ENCODE peak calls at places on chromosomes 11 and 22, in nine cellular contexts. One of them, this sample, is unnamed.

GRCh38 chr11:25928076-25928475 is 403.9 kb upstream of the ANO3 start:
- DNase-seq in neural progenitor cell: no peak
- DNase-seq in astrocyte of the spinal cord: no peak
- DNase-seq in GM12865: no peak
- DNase-seq in Calu3: no peak
- DNase-seq in BJ: no peak
- DNase-seq in colonic mucosa: no peak
- DNase-seq in thoracic aorta: no peak
- DNase-seq in cardiac muscle cell: no peak
- DNase-seq in this sample: no peak

GRCh38 chr11:62104816-62105610 is 18.8 kb upstream of the INCENP start:
- DNase-seq in neural progenitor cell: no peak
- DNase-seq in astrocyte of the spinal cord: peak
- DNase-seq in GM12865: no peak
- DNase-seq in Calu3: no peak
- DNase-seq in BJ: peak
- DNase-seq in colonic mucosa: no peak
- DNase-seq in thoracic aorta: no peak
- DNase-seq in cardiac muscle cell: no peak
- DNase-seq in this sample: no peak

GRCh38 chr11:132296946-132297610 is 926.7 kb downstream of the NTM start:
- DNase-seq in neural progenitor cell: no peak
- DNase-seq in astrocyte of the spinal cord: no peak
- DNase-seq in GM12865: no peak
- DNase-seq in Calu3: no peak
- DNase-seq in BJ: no peak
- DNase-seq in colonic mucosa: no peak
- DNase-seq in thoracic aorta: no peak
- DNase-seq in cardiac muscle cell: no peak
- DNase-seq in this sample: no peak

GRCh38 chr22:29517215-29517908 is 36.2 kb downstream of the THOC5 start:
- DNase-seq in neural progenitor cell: no peak
- DNase-seq in astrocyte of the spinal cord: no peak
- DNase-seq in GM12865: no peak
- DNase-seq in Calu3: no peak
- DNase-seq in BJ: no peak
- DNase-seq in colonic mucosa: no peak
- DNase-seq in thoracic aorta: no peak
- DNase-seq in cardiac muscle cell: no peak
- DNase-seq in this sample: no peak

GRCh38 chr11:62604460-62605130 is 2.9 kb upstream of the MTA2 start:
- DNase-seq in neural progenitor cell: peak
- DNase-seq in astrocyte of the spinal cord: no peak
- DNase-seq in GM12865: no peak
- DNase-seq in Calu3: no peak
- DNase-seq in BJ: no peak
- DNase-seq in colonic mucosa: no peak
- DNase-seq in thoracic aorta: no peak
- DNase-seq in cardiac muscle cell: peak
- DNase-seq in this sample: no peak

GRCh38 chr11:68314886-68315580 is 2.6 kb downstream of the LRP5 start:
- DNase-seq in neural progenitor cell: no peak
- DNase-seq in astrocyte of the spinal cord: peak
- DNase-seq in GM12865: no peak
- DNase-seq in Calu3: peak
- DNase-seq in BJ: no peak
- DNase-seq in colonic mucosa: peak
- DNase-seq in thoracic aorta: no peak
- DNase-seq in cardiac muscle cell: peak
- DNase-seq in this sample: no peak

GRCh38 chr22:40499187-40499753 is 128.9 kb downstream of the SGSM3 start:
- DNase-seq in neural progenitor cell: no peak
- DNase-seq in astrocyte of the spinal cord: peak
- DNase-seq in GM12865: peak
- DNase-seq in Calu3: peak
- DNase-seq in BJ: peak
- DNase-seq in colonic mucosa: no peak
- DNase-seq in thoracic aorta: no peak
- DNase-seq in cardiac muscle cell: no peak
- DNase-seq in this sample: no peak

GRCh38 chr11:8826901-8827560 is 84.0 kb upstream of the AKIP1 start:
- DNase-seq in neural progenitor cell: no peak
- DNase-seq in astrocyte of the spinal cord: no peak
- DNase-seq in GM12865: no peak
- DNase-seq in Calu3: no peak
- DNase-seq in BJ: no peak
- DNase-seq in colonic mucosa: no peak
- DNase-seq in thoracic aorta: no peak
- DNase-seq in cardiac muscle cell: no peak
- DNase-seq in this sample: no peak

GRCh38 chr11:91947215-91947614 is 277.4 kb upstream of the FAT3 start:
- DNase-seq in neural progenitor cell: no peak
- DNase-seq in astrocyte of the spinal cord: peak
- DNase-seq in GM12865: no peak
- DNase-seq in Calu3: peak
- DNase-seq in BJ: peak
- DNase-seq in colonic mucosa: no peak
- DNase-seq in thoracic aorta: peak
- DNase-seq in cardiac muscle cell: no peak
- DNase-seq in this sample: no peak

GRCh38 chr11:125083312-125084056 is 20.4 kb downstream of the SLC37A2 start:
- DNase-seq in neural progenitor cell: no peak
- DNase-seq in astrocyte of the spinal cord: no peak
- DNase-seq in GM12865: no peak
- DNase-seq in Calu3: no peak
- DNase-seq in BJ: no peak
- DNase-seq in colonic mucosa: no peak
- DNase-seq in thoracic aorta: no peak
- DNase-seq in cardiac muscle cell: no peak
- DNase-seq in this sample: no peak

GRCh38 chr22:49418341-49418894 is 409.3 kb downstream of the BRD1 start:
- DNase-seq in neural progenitor cell: no peak
- DNase-seq in astrocyte of the spinal cord: no peak
- DNase-seq in GM12865: no peak
- DNase-seq in Calu3: no peak
- DNase-seq in BJ: no peak
- DNase-seq in colonic mucosa: no peak
- DNase-seq in thoracic aorta: no peak
- DNase-seq in cardiac muscle cell: no peak
- DNase-seq in this sample: no peak

GRCh38 chr11:48063424-48063978 is 83.1 kb downstream of the PTPRJ start:
- DNase-seq in neural progenitor cell: no peak
- DNase-seq in astrocyte of the spinal cord: peak
- DNase-seq in GM12865: no peak
- DNase-seq in Calu3: peak
- DNase-seq in BJ: peak
- DNase-seq in colonic mucosa: no peak
- DNase-seq in thoracic aorta: no peak
- DNase-seq in cardiac muscle cell: peak
- DNase-seq in this sample: no peak

GRCh38 chr11:129279326-129280026 is 87.4 kb upstream of the ARHGAP32 start:
- DNase-seq in neural progenitor cell: peak
- DNase-seq in astrocyte of the spinal cord: peak
- DNase-seq in GM12865: peak
- DNase-seq in Calu3: peak
- DNase-seq in BJ: no peak
- DNase-seq in colonic mucosa: peak
- DNase-seq in thoracic aorta: peak
- DNase-seq in cardiac muscle cell: peak
- DNase-seq in this sample: peak

GRCh38 chr11:65578667-65579066 is 2.8 kb downstream of the EHBP1L1 start:
- DNase-seq in neural progenitor cell: no peak
- DNase-seq in astrocyte of the spinal cord: no peak
- DNase-seq in GM12865: no peak
- DNase-seq in Calu3: no peak
- DNase-seq in BJ: no peak
- DNase-seq in colonic mucosa: no peak
- DNase-seq in thoracic aorta: no peak
- DNase-seq in cardiac muscle cell: no peak
- DNase-seq in this sample: no peak

GRCh38 chr11:67433536-67434394 is 3.7 kb downstream of the PTPRCAP start:
- DNase-seq in neural progenitor cell: no peak
- DNase-seq in astrocyte of the spinal cord: no peak
- DNase-seq in GM12865: peak
- DNase-seq in Calu3: no peak
- DNase-seq in BJ: no peak
- DNase-seq in colonic mucosa: no peak
- DNase-seq in thoracic aorta: no peak
- DNase-seq in cardiac muscle cell: no peak
- DNase-seq in this sample: no peak

GRCh38 chr11:14386895-14387480 is 28.0 kb upstream of the RRAS2 start:
- DNase-seq in neural progenitor cell: peak
- DNase-seq in astrocyte of the spinal cord: peak
- DNase-seq in GM12865: no peak
- DNase-seq in Calu3: no peak
- DNase-seq in BJ: peak
- DNase-seq in colonic mucosa: no peak
- DNase-seq in thoracic aorta: no peak
- DNase-seq in cardiac muscle cell: peak
- DNase-seq in this sample: peak

DNA sequence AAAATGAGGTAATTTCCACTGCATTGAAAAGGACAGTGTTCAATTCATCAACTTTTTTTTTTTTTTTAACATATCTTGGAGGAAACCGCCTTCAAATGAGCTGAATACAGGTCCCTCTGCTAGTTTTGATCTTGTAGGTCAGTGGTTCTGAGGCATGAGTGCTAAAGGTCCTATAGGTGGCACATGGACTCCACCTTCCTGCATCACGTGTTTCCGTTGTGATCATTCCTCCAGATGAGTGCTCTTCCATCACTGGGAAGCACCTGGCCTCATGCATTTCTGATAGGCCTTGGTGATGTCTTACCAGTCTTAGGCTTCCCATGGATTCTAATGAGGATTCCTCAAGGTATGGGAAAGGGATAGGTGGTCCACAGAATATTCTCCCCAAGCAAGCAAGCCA is 37.8 kb downstream of the FDX1 start:
- DNase-seq in neural progenitor cell: no peak
- DNase-seq in astrocyte of the spinal cord: no peak
- DNase-seq in GM12865: no peak
- DNase-seq in Calu3: no peak
- DNase-seq in BJ: no peak
- DNase-seq in colonic mucosa: no peak
- DNase-seq in thoracic aorta: no peak
- DNase-seq in cardiac muscle cell: no peak
- DNase-seq in this sample: no peak
- TF ChIP-seq CTCF in neural progenitor cell: peak
- TF ChIP-seq CTCF in astrocyte of the spinal cord: no peak
- TF ChIP-seq CTCF in GM12865: no peak
- TF ChIP-seq CTCF in Calu3: no peak
- TF ChIP-seq CTCF in BJ: no peak
- TF ChIP-seq CTCF in colonic mucosa: no peak
- TF ChIP-seq CTCF in thoracic aorta: no peak
- TF ChIP-seq CTCF in cardiac muscle cell: no peak
- TF ChIP-seq CTCF in this sample: no peak

GRCh38 chr11:23021287-23021863 is 161.1 kb upstream of the CCDC179 start:
- DNase-seq in neural progenitor cell: peak
- DNase-seq in astrocyte of the spinal cord: peak
- DNase-seq in GM12865: peak
- DNase-seq in Calu3: peak
- DNase-seq in BJ: no peak
- DNase-seq in colonic mucosa: no peak
- DNase-seq in thoracic aorta: no peak
- DNase-seq in cardiac muscle cell: peak
- DNase-seq in this sample: peak
- TF ChIP-seq CTCF in neural progenitor cell: peak
- TF ChIP-seq CTCF in astrocyte of the spinal cord: peak
- TF ChIP-seq CTCF in GM12865: peak
- TF ChIP-seq CTCF in Calu3: peak
- TF ChIP-seq CTCF in BJ: peak
- TF ChIP-seq CTCF in colonic mucosa: peak
- TF ChIP-seq CTCF in thoracic aorta: no peak
- TF ChIP-seq CTCF in cardiac muscle cell: peak
- TF ChIP-seq CTCF in this sample: peak

GRCh38 chr11:69642549-69642912 is 1.6 kb downstream of the CCND1 start:
- DNase-seq in neural progenitor cell: peak
- DNase-seq in astrocyte of the spinal cord: no peak
- DNase-seq in GM12865: no peak
- DNase-seq in Calu3: no peak
- DNase-seq in BJ: no peak
- DNase-seq in colonic mucosa: peak
- DNase-seq in thoracic aorta: no peak
- DNase-seq in cardiac muscle cell: peak
- DNase-seq in this sample: peak

GRCh38 chr11:69642913-69643632 is 2.1 kb downstream of the CCND1 start:
- DNase-seq in neural progenitor cell: peak
- DNase-seq in astrocyte of the spinal cord: peak
- DNase-seq in GM12865: peak
- DNase-seq in Calu3: peak
- DNase-seq in BJ: no peak
- DNase-seq in colonic mucosa: peak
- DNase-seq in thoracic aorta: no peak
- DNase-seq in cardiac muscle cell: peak
- DNase-seq in this sample: peak

GRCh38 chr11:69644071-69644961 is 3.4 kb downstream of the CCND1 start:
- DNase-seq in neural progenitor cell: no peak
- DNase-seq in astrocyte of the spinal cord: peak
- DNase-seq in GM12865: no peak
- DNase-seq in Calu3: peak
- DNase-seq in BJ: peak
- DNase-seq in colonic mucosa: peak
- DNase-seq in thoracic aorta: no peak
- DNase-seq in cardiac muscle cell: peak
- DNase-seq in this sample: no peak

GRCh38 chr11:69644962-69645675 is 4.2 kb downstream of the CCND1 start:
- DNase-seq in neural progenitor cell: no peak
- DNase-seq in astrocyte of the spinal cord: no peak
- DNase-seq in GM12865: no peak
- DNase-seq in Calu3: no peak
- DNase-seq in BJ: no peak
- DNase-seq in colonic mucosa: no peak
- DNase-seq in thoracic aorta: no peak
- DNase-seq in cardiac muscle cell: no peak
- DNase-seq in this sample: no peak

DNA sequence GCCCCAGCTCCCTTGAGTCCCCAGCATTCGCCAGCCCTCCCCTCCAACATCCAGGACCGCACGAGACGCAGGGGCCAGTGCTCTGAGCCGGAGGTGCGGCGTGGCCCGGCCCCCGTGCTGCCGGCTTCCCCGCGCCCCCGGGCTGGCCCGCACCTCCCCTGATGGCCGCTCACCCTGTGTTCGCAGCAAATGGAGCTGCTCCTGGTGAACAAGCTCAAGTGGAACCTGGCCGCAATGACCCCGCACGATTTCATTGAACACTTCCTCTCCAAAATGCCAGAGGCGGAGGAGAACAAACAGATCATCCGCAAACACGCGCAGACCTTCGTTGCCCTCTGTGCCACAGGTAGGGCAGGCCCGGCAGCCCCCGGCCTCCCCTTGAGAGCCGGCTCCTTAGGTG is 2.7 kb downstream of the CCND1 start:
- DNase-seq in neural progenitor cell: no peak
- DNase-seq in astrocyte of the spinal cord: no peak
- DNase-seq in GM12865: no peak
- DNase-seq in Calu3: no peak
- DNase-seq in BJ: no peak
- DNase-seq in colonic mucosa: no peak
- DNase-seq in thoracic aorta: no peak
- DNase-seq in cardiac muscle cell: no peak
- DNase-seq in this sample: no peak
- TF ChIP-seq CTCF in neural progenitor cell: no peak
- TF ChIP-seq CTCF in astrocyte of the spinal cord: no peak
- TF ChIP-seq CTCF in GM12865: no peak
- TF ChIP-seq CTCF in Calu3: peak
- TF ChIP-seq CTCF in BJ: no peak
- TF ChIP-seq CTCF in colonic mucosa: peak
- TF ChIP-seq CTCF in thoracic aorta: no peak
- TF ChIP-seq CTCF in cardiac muscle cell: peak
- TF ChIP-seq CTCF in this sample: peak

GRCh38 chr22:42156121-42156520 is 25.5 kb upstream of the CYP2D6 start:
- DNase-seq in neural progenitor cell: no peak
- DNase-seq in astrocyte of the spinal cord: no peak
- DNase-seq in GM12865: no peak
- DNase-seq in Calu3: no peak
- DNase-seq in BJ: no peak
- DNase-seq in colonic mucosa: no peak
- DNase-seq in thoracic aorta: no peak
- DNase-seq in cardiac muscle cell: no peak
- DNase-seq in this sample: no peak
- TF ChIP-seq CTCF in neural progenitor cell: no peak
- TF ChIP-seq CTCF in astrocyte of the spinal cord: no peak
- TF ChIP-seq CTCF in GM12865: no peak
- TF ChIP-seq CTCF in Calu3: no peak
- TF ChIP-seq CTCF in BJ: no peak
- TF ChIP-seq CTCF in colonic mucosa: no peak
- TF ChIP-seq CTCF in thoracic aorta: no peak
- TF ChIP-seq CTCF in cardiac muscle cell: no peak
- TF ChIP-seq CTCF in this sample: no peak